ENCODE peak calls at places on chromosomes 1 and 21, in ten cellular contexts. One of them, this sample, is unnamed.

GRCh38 chr1:209323743-209324142 is 259.8 kb upstream of the CAMK1G start:
- DNase-seq in uterus: no peak
- DNase-seq in breast epithelium: no peak
- DNase-seq in suprapubic skin: no peak
- DNase-seq in transverse colon: no peak
- DNase-seq in tibial nerve: no peak
- DNase-seq in stomach: no peak
- DNase-seq in GM12878: no peak
- DNase-seq in IMR-90: no peak
- DNase-seq in adrenal gland: peak; percentile 22
- DNase-seq in this sample: no peak

GRCh38 chr1:240030236-240030635 is 61.4 kb upstream of the FMN2 start:
- DNase-seq in uterus: no peak
- DNase-seq in breast epithelium: no peak
- DNase-seq in suprapubic skin: no peak
- DNase-seq in transverse colon: no peak
- DNase-seq in tibial nerve: no peak
- DNase-seq in stomach: no peak
- DNase-seq in GM12878: no peak
- DNase-seq in IMR-90: peak; percentile 50
- DNase-seq in adrenal gland: no peak
- DNase-seq in this sample: no peak

GRCh38 chr1:201495447-201496295 is 11.3 kb downstream of the CSRP1 start:
- DNase-seq in uterus: peak; percentile 92
- DNase-seq in breast epithelium: peak; percentile 92
- DNase-seq in suprapubic skin: peak; percentile 85
- DNase-seq in transverse colon: peak; percentile 65
- DNase-seq in tibial nerve: peak; percentile 72
- DNase-seq in stomach: peak; percentile 33
- DNase-seq in GM12878: no peak
- DNase-seq in IMR-90: peak; percentile 67
- DNase-seq in adrenal gland: peak; percentile 36
- DNase-seq in this sample: no peak

GRCh38 chr1:30103708-30104107 is 619.7 kb downstream of the MATN1 start:
- DNase-seq in uterus: no peak
- DNase-seq in breast epithelium: no peak
- DNase-seq in suprapubic skin: no peak
- DNase-seq in transverse colon: no peak
- DNase-seq in tibial nerve: no peak
- DNase-seq in stomach: no peak
- DNase-seq in GM12878: no peak
- DNase-seq in IMR-90: no peak
- DNase-seq in adrenal gland: no peak
- DNase-seq in this sample: no peak

GRCh38 chr1:115781343-115781742 is 12.8 kb upstream of the CASQ2 start:
- DNase-seq in uterus: no peak
- DNase-seq in breast epithelium: no peak
- DNase-seq in suprapubic skin: no peak
- DNase-seq in transverse colon: no peak
- DNase-seq in tibial nerve: no peak
- DNase-seq in stomach: no peak
- DNase-seq in GM12878: no peak
- DNase-seq in IMR-90: no peak
- DNase-seq in adrenal gland: no peak
- DNase-seq in this sample: no peak

GRCh38 chr1:11550664-11551283 is 71.8 kb downstream of the DISP3 start:
- DNase-seq in uterus: peak; percentile 26
- DNase-seq in breast epithelium: peak; percentile 61
- DNase-seq in suprapubic skin: no peak
- DNase-seq in transverse colon: peak; percentile 17
- DNase-seq in tibial nerve: peak; percentile 13
- DNase-seq in stomach: peak; percentile 35
- DNase-seq in GM12878: no peak
- DNase-seq in IMR-90: peak; percentile 72
- DNase-seq in adrenal gland: peak; percentile 74
- DNase-seq in this sample: no peak

GRCh38 chr1:156666862-156667609 is 10.2 kb downstream of the NES start:
- DNase-seq in uterus: no peak
- DNase-seq in breast epithelium: no peak
- DNase-seq in suprapubic skin: no peak
- DNase-seq in transverse colon: no peak
- DNase-seq in tibial nerve: no peak
- DNase-seq in stomach: no peak
- DNase-seq in GM12878: no peak
- DNase-seq in IMR-90: no peak
- DNase-seq in adrenal gland: no peak
- DNase-seq in this sample: no peak

GRCh38 chr1:100035214-100035613 is 65.4 kb downstream of the SLC35A3 start:
- DNase-seq in uterus: no peak
- DNase-seq in breast epithelium: no peak
- DNase-seq in suprapubic skin: no peak
- DNase-seq in transverse colon: no peak
- DNase-seq in tibial nerve: no peak
- DNase-seq in stomach: no peak
- DNase-seq in GM12878: no peak
- DNase-seq in IMR-90: no peak
- DNase-seq in adrenal gland: no peak
- DNase-seq in this sample: no peak

GRCh38 chr21:33036430-33037162 is 10.9 kb downstream of the OLIG2 start:
- DNase-seq in uterus: no peak
- DNase-seq in breast epithelium: no peak
- DNase-seq in suprapubic skin: no peak
- DNase-seq in transverse colon: no peak
- DNase-seq in tibial nerve: no peak
- DNase-seq in stomach: peak; percentile 32
- DNase-seq in GM12878: no peak
- DNase-seq in IMR-90: peak; percentile 71
- DNase-seq in adrenal gland: peak; percentile 46
- DNase-seq in this sample: no peak

GRCh38 chr1:22207605-22208264 is 64.8 kb upstream of the WNT4 start:
- DNase-seq in uterus: no peak
- DNase-seq in breast epithelium: no peak
- DNase-seq in suprapubic skin: no peak
- DNase-seq in transverse colon: no peak
- DNase-seq in tibial nerve: no peak
- DNase-seq in stomach: no peak
- DNase-seq in GM12878: no peak
- DNase-seq in IMR-90: no peak
- DNase-seq in adrenal gland: no peak
- DNase-seq in this sample: no peak

DNA sequence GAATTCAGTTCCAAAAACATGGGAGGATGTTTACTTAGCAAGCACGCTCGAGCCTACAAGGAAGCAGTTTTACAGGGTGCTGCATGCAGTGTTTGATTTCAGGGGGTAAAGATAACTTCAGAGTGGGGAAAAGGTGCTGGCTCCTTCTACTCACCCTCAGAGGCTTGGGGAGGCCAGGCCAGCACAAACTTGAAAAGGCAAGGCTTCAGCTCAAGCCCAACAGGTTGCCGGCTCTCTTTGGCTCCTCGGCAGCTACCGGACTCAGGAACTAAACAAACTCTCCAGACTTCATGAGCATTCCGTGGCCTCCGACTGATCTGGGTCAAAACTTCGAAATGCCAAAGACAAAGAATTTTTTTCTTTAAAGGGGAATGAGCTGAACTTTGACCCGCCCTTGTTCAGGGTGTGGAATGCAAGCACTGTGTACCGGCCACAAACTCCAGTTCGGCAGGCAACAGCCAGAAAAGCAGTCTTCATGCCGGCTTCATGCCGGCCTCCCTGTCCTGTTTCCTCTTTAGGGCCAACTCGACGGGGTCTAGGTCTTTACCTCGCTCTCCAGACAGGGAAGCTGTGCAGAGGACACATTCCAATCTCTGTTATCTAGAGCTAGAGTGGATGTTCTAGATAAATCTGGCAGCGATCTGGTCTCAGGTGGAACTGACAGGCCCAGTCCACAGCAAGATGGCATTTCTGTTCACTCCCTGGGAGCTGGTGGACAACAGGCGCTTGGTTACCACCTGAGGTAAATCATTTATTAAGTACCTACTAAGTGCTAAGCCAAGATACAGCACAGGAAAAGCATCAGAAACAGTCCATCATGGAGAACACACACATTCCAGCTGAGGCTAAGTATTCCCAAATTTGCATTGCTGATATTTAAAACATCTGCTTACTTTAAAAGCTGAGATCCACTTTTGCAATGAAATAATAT is 75.0 kb downstream of the CD46 start:
- DNase-seq in uterus: no peak
- DNase-seq in breast epithelium: peak; percentile 39
- DNase-seq in suprapubic skin: peak; percentile 81
- DNase-seq in transverse colon: peak; percentile 69
- DNase-seq in tibial nerve: peak; percentile 55
- DNase-seq in stomach: peak; percentile 84
- DNase-seq in GM12878: no peak
- DNase-seq in IMR-90: no peak
- DNase-seq in adrenal gland: peak; percentile 50
- DNase-seq in this sample: no peak
- TF ChIP-seq POLR2A in uterus: peak; percentile 15
- TF ChIP-seq POLR2A in breast epithelium: no peak
- TF ChIP-seq POLR2A in suprapubic skin: no peak
- TF ChIP-seq POLR2A in transverse colon: peak; percentile 53
- TF ChIP-seq POLR2A in tibial nerve: no peak
- TF ChIP-seq POLR2A in stomach: no peak
- TF ChIP-seq POLR2A in GM12878: no peak
- TF ChIP-seq POLR2A in IMR-90: no peak
- TF ChIP-seq POLR2A in adrenal gland: no peak
- TF ChIP-seq POLR2A in this sample: peak; percentile 31

DNA sequence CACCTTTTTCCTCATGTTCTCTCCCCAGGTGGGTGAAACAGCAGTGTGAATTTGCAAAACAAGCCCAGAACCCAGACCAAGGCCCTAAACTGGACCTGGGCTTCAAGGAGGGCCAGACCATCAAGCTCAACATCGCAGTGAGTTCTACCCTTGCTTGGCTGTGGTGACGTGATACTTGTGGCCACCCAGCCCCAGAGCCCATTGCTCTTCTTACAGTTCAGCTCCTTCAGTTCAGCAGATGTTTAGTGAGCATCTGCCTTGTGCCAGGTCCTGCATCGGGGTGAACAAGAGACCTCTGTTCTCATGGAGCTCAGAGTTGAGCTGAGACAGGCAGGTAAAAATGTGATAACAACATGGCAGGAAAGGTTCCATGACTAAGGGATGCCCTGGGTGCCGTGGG is 8.5 kb downstream of the NECAP2 start:
- DNase-seq in uterus: no peak
- DNase-seq in breast epithelium: no peak
- DNase-seq in suprapubic skin: no peak
- DNase-seq in transverse colon: no peak
- DNase-seq in tibial nerve: no peak
- DNase-seq in stomach: no peak
- DNase-seq in GM12878: no peak
- DNase-seq in IMR-90: no peak
- DNase-seq in adrenal gland: no peak
- DNase-seq in this sample: no peak
- H3K36me3 ChIP-seq in uterus: no peaks in the 10 kb centered on the region
- H3K36me3 ChIP-seq in breast epithelium: peaks cover 9% of the 10 kb centered on the region
- H3K36me3 ChIP-seq in suprapubic skin: peaks cover 93% of the 10 kb centered on the region
- H3K36me3 ChIP-seq in transverse colon: no peaks in the 10 kb centered on the region
- H3K36me3 ChIP-seq in tibial nerve: peaks cover 41% of the 10 kb centered on the region
- H3K36me3 ChIP-seq in stomach: peaks cover 100% of the 10 kb centered on the region
- H3K36me3 ChIP-seq in GM12878: peaks cover 29% of the 10 kb centered on the region
- H3K36me3 ChIP-seq in IMR-90: peaks cover 69% of the 10 kb centered on the region
- H3K36me3 ChIP-seq in adrenal gland: no peaks in the 10 kb centered on the region
- H3K36me3 ChIP-seq in this sample: peaks cover 20% of the 10 kb centered on the region

GRCh38 chr1:110412576-110412975 is 5.1 kb upstream of the LAMTOR5 start:
- DNase-seq in uterus: peak; percentile 32
- DNase-seq in breast epithelium: peak; percentile 54
- DNase-seq in suprapubic skin: no peak
- DNase-seq in transverse colon: peak; percentile 67
- DNase-seq in tibial nerve: peak; percentile 76
- DNase-seq in stomach: peak; percentile 74
- DNase-seq in GM12878: peak; percentile 24
- DNase-seq in IMR-90: peak; percentile 63
- DNase-seq in adrenal gland: peak; percentile 91
- DNase-seq in this sample: no peak
- TF ChIP-seq POLR2A in uterus: no peak
- TF ChIP-seq POLR2A in breast epithelium: no peak
- TF ChIP-seq POLR2A in suprapubic skin: no peak
- TF ChIP-seq POLR2A in transverse colon: no peak
- TF ChIP-seq POLR2A in tibial nerve: no peak
- TF ChIP-seq POLR2A in stomach: no peak
- TF ChIP-seq POLR2A in GM12878: no peak
- TF ChIP-seq POLR2A in IMR-90: no peak
- TF ChIP-seq POLR2A in adrenal gland: no peak
- TF ChIP-seq POLR2A in this sample: no peak

GRCh38 chr21:46256501-46256994 is 28.0 kb upstream of the LSS start:
- DNase-seq in uterus: no peak
- DNase-seq in breast epithelium: no peak
- DNase-seq in suprapubic skin: no peak
- DNase-seq in transverse colon: no peak
- DNase-seq in tibial nerve: no peak
- DNase-seq in stomach: no peak
- DNase-seq in GM12878: no peak
- DNase-seq in IMR-90: no peak
- DNase-seq in adrenal gland: peak; percentile 80
- DNase-seq in this sample: no peak

GRCh38 chr21:46255166-46255565 is 26.6 kb upstream of the LSS start:
- DNase-seq in uterus: no peak
- DNase-seq in breast epithelium: no peak
- DNase-seq in suprapubic skin: no peak
- DNase-seq in transverse colon: no peak
- DNase-seq in tibial nerve: no peak
- DNase-seq in stomach: no peak
- DNase-seq in GM12878: no peak
- DNase-seq in IMR-90: no peak
- DNase-seq in adrenal gland: no peak
- DNase-seq in this sample: no peak

GRCh38 chr21:46253610-46254124 is 25.1 kb upstream of the LSS start:
- DNase-seq in uterus: no peak
- DNase-seq in breast epithelium: no peak
- DNase-seq in suprapubic skin: no peak
- DNase-seq in transverse colon: no peak
- DNase-seq in tibial nerve: no peak
- DNase-seq in stomach: no peak
- DNase-seq in GM12878: peak; percentile 89
- DNase-seq in IMR-90: peak; percentile 24
- DNase-seq in adrenal gland: no peak
- DNase-seq in this sample: no peak

GRCh38 chr21:46254208-46254975 is 25.8 kb upstream of the LSS start:
- DNase-seq in uterus: no peak
- DNase-seq in breast epithelium: no peak
- DNase-seq in suprapubic skin: no peak
- DNase-seq in transverse colon: no peak
- DNase-seq in tibial nerve: no peak
- DNase-seq in stomach: no peak
- DNase-seq in GM12878: peak; percentile 48
- DNase-seq in IMR-90: no peak
- DNase-seq in adrenal gland: no peak
- DNase-seq in this sample: no peak

DNA sequence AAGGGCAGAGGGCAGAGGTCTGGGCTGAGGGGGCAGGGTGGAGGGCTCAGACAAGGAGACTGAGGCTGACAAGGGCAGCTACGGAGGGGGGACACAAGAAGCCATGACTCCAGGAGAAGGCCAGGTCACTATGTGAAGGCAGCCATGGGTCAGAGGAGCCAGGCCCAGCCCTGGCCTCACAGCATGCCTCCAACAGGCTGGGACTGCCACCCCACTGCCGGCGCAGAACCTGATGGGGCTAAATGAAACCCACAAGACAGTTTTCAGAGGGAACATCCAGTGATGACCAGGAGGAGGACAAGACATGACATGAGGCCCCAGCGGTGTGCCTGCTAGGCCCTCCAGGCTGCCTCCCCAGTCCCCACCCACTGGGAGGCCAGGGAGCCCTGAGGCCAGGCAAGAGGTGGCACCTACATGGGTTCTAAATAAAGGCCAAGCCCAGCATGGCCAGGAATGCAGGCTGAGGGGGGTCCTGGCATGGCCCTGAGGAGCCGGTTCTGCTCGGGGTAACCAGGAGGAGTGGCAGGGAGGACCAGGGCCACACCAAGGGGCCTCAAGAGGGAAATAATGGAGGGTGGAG is 27.3 kb upstream of the LSS start:
- DNase-seq in uterus: no peak
- DNase-seq in breast epithelium: no peak
- DNase-seq in suprapubic skin: no peak
- DNase-seq in transverse colon: no peak
- DNase-seq in tibial nerve: no peak
- DNase-seq in stomach: no peak
- DNase-seq in GM12878: no peak
- DNase-seq in IMR-90: no peak
- DNase-seq in adrenal gland: no peak
- DNase-seq in this sample: no peak
- H3K36me3 ChIP-seq in uterus: no peaks in the 10 kb centered on the region
- H3K36me3 ChIP-seq in breast epithelium: peaks cover 20% of the 10 kb centered on the region
- H3K36me3 ChIP-seq in suprapubic skin: peaks cover 98% of the 10 kb centered on the region
- H3K36me3 ChIP-seq in transverse colon: no peaks in the 10 kb centered on the region
- H3K36me3 ChIP-seq in tibial nerve: peaks cover 43% of the 10 kb centered on the region
- H3K36me3 ChIP-seq in stomach: peaks cover 100% of the 10 kb centered on the region
- H3K36me3 ChIP-seq in GM12878: peaks cover 42% of the 10 kb centered on the region
- H3K36me3 ChIP-seq in IMR-90: peaks cover 67% of the 10 kb centered on the region
- H3K36me3 ChIP-seq in adrenal gland: no peaks in the 10 kb centered on the region
- H3K36me3 ChIP-seq in this sample: peaks cover 37% of the 10 kb centered on the region

This sample was measured in esophagus squamous epithelium.